ENCODE peak calls at places on chromosomes 5 and 9, in ten cellular contexts. N is adrenal gland, X is sigmoid colon, A is suprapubic skin, Z is uterus, J is H1, O is A549, G is spleen, W is right lobe of liver, V is body of pancreas. U is an unnamed sample.

GRCh38 chr5:167485395-167485794 is 806.0 kb upstream of the WWC1 start:
- DNase-seq in Z (no peak), N (no peak), V (no peak), X (no peak), O (no peak), W (no peak), G (no peak), A (no peak), J (no peak), U (no peak)

GRCh38 chr5:132486318-132487094 is 4.1 kb downstream of the IRF1 start:
- DNase-seq in V (no peak), Z (peak), O (no peak), X (peak), W (no peak), J (no peak), G (no peak), A (peak), N (no peak), U (no peak)

GRCh38 chr5:168736201-168736940 is 157.2 kb upstream of the PANK3 start:
- DNase-seq in J (no peak), X (no peak), A (no peak), O (no peak), G (no peak), Z (no peak), V (no peak), N (no peak), W (no peak), U (no peak)

GRCh38 chr9:15936316-15936869 is 383.6 kb downstream of the CCDC171 start:
- DNase-seq in J (no peak), W (no peak), X (no peak), Z (peak), N (no peak), G (no peak), O (no peak), A (no peak), V (no peak), U (no peak)

GRCh38 chr5:108437425-108437824 is 55.5 kb upstream of the FBXL17 start:
- DNase-seq in A (no peak), J (no peak), V (no peak), Z (no peak), O (no peak), G (no peak), X (no peak), N (no peak), W (no peak), U (no peak)

GRCh38 chr9:109458453-109459211 is 39.5 kb downstream of the PTPN3 start:
- DNase-seq in X (no peak), J (no peak), G (no peak), O (no peak), Z (no peak), V (no peak), N (peak), A (no peak), W (no peak), U (no peak)

GRCh38 chr9:91162784-91163440 is 198.8 kb downstream of the AUH start:
- DNase-seq in V (no peak), A (no peak), Z (no peak), W (peak), N (peak), J (no peak), X (no peak), O (no peak), G (peak), U (peak)

GRCh38 chr5:23064710-23065109 is 211.6 kb upstream of the CDH12 start:
- DNase-seq in V (no peak), O (no peak), N (no peak), X (no peak), A (no peak), W (no peak), G (no peak), Z (no peak), J (no peak), U (no peak)

GRCh38 chr5:173329370-173330150 is 1.3 kb upstream of the STC2 start:
- DNase-seq in J (peak), A (no peak), G (no peak), X (no peak), N (no peak), O (peak), V (peak), Z (no peak), W (peak), U (no peak)

GRCh38 chr9:73166453-73166852 is 14.8 kb downstream of the ANXA1 start:
- DNase-seq in W (no peak), X (no peak), O (no peak), V (no peak), J (no peak), N (no peak), Z (no peak), A (no peak), G (no peak), U (no peak)

GRCh38 chr9:136520053-136520540 is 25.8 kb downstream of the NOTCH1 start:
- DNase-seq in J (no peak), A (no peak), X (no peak), W (peak), Z (no peak), N (no peak), G (no peak), V (peak), O (peak), U (peak)

GRCh38 chr5:96997265-96997859 is 61.5 kb downstream of the LNPEP start:
- DNase-seq in A (no peak), O (peak), Z (no peak), X (no peak), N (peak), W (no peak), V (no peak), J (no peak), G (no peak), U (no peak)

GRCh38 chr9:119318371-119318770 is 50.9 kb downstream of the BRINP1 start:
- DNase-seq in X (no peak), W (no peak), A (no peak), G (no peak), Z (no peak), V (no peak), J (no peak), O (no peak), N (no peak), U (no peak)

GRCh38 chr5:53298841-53299240 is 181.6 kb upstream of the FST start:
- DNase-seq in A (no peak), Z (no peak), G (no peak), X (no peak), W (no peak), N (no peak), O (no peak), V (no peak), J (no peak), U (no peak)

GRCh38 chr5:7978991-7979390 is 110.0 kb downstream of the MTRR start:
- DNase-seq in N (no peak), V (no peak), O (no peak), W (no peak), Z (no peak), J (no peak), G (no peak), X (no peak), A (no peak), U (no peak)

GRCh38 chr5:126104951-126105350 is 318.3 kb upstream of the GRAMD2B start:
- DNase-seq in N (peak), O (no peak), X (no peak), A (no peak), G (no peak), J (no peak), V (no peak), Z (no peak), W (no peak), U (no peak)

GRCh38 chr5:10116594-10116993 is 133.1 kb downstream of the ATPSCKMT start:
- DNase-seq in J (no peak), W (no peak), Z (no peak), X (no peak), G (no peak), V (no peak), O (no peak), A (no peak), N (no peak), U (no peak)

GRCh38 chr5:10106806-10107205 is 142.9 kb downstream of the ATPSCKMT start:
- DNase-seq in G (no peak), O (no peak), A (no peak), Z (no peak), N (no peak), V (no peak), J (no peak), W (no peak), X (no peak), U (no peak)

GRCh38 chr5:10110228-10110627 is 139.5 kb downstream of the ATPSCKMT start:
- DNase-seq in V (no peak), J (no peak), N (no peak), G (no peak), W (no peak), A (no peak), Z (no peak), O (no peak), X (no peak), U (no peak)

GRCh38 chr5:10115669-10116068 is 134.0 kb downstream of the ATPSCKMT start:
- DNase-seq in O (no peak), G (no peak), A (no peak), X (no peak), Z (no peak), V (no peak), W (no peak), N (no peak), J (no peak), U (no peak)

DNA sequence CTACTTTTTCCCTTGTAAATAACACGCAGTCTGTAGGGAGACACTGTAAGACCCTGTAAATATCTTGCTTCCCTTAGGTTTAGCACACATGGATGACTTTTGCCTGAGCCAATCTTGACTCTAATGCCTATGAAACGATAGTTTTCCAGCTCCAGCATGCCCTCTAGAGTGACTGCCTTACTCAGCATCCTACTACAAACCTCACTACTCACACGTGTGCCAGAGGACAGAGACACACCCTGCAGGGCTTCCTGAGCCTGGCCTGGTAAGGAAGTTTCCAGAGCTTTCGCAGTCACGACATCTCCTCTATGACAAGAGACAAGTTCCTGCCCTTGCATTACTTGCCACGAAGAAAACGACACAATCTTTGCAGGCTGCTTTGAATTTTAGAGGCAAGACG is 138.1 kb downstream of the ATPSCKMT start:
- DNase-seq in W (no peak), A (no peak), N (peak), X (no peak), Z (no peak), V (no peak), J (peak), G (no peak), O (peak), U (no peak)
- TF ChIP-seq CTCF in W (no peak), A (no peak), N (peak), X (no peak), Z (no peak), V (no peak), J (peak), G (no peak), O (peak), U (no peak)

GRCh38 chr5:78569441-78569840 is 79.1 kb downstream of the LHFPL2 start:
- DNase-seq in A (no peak), Z (peak), W (peak), J (no peak), X (peak), O (no peak), G (no peak), N (peak), V (peak), U (no peak)
- H3K27ac ChIP-seq in A (no peak), Z (peak), W (no peak), J (no peak), X (no peak), O (no peak), G (no peak), N (peak), V (peak), U (no peak)

GRCh38 chr9:14783358-14783757 is 60.8 kb upstream of the CER1 start:
- DNase-seq in W (no peak), N (no peak), X (no peak), V (no peak), Z (no peak), J (no peak), O (no peak), A (no peak), G (no peak), U (no peak)
- TF ChIP-seq POLR2A in W (no peak), N (no peak), X (no peak), V (no peak), Z (no peak), J (no peak), O (no peak), A (no peak), G (no peak), U (no peak)

GRCh38 chr5:78533356-78533755 is 115.2 kb downstream of the LHFPL2 start:
- DNase-seq in W (no peak), N (no peak), O (peak), J (no peak), Z (no peak), X (peak), A (no peak), V (no peak), G (no peak), U (no peak)
- TF ChIP-seq CTCF in W (peak), N (peak), O (peak), J (peak), Z (no peak), X (no peak), A (no peak), V (peak), G (no peak), U (no peak)

GRCh38 chr9:70352356-70352755 is 62.1 kb downstream of the KLF9 start:
- DNase-seq in N (no peak), O (no peak), Z (no peak), A (no peak), W (no peak), G (no peak), J (no peak), V (no peak), X (no peak), U (no peak)
- H3K27ac ChIP-seq in N (no peak), O (no peak), Z (peak), A (no peak), W (no peak), G (no peak), J (no peak), V (no peak), X (peak), U (no peak)

U was measured in Peyer's patch.